ENCODE peak calls at places on chromosome 17, in nine cellular contexts. M is dorsolateral prefrontal cortex, G is mucosa of descending colon, T is Peyer's patch, Z is GM06990, P is lung, O is GM13977, W is IMR-90, K is transverse colon. Q is an unnamed sample.

GRCh38 chr17:75078097-75079022 is 9.4 kb upstream of the SLC16A5 start:
- DNase-seq in O (peak), P (peak), K (peak), M (no peak), Z (peak), G (no peak), T (no peak), W (peak), Q (peak)

GRCh38 chr17:78779848-78780247 is 2.2 kb downstream of the CYTH1 start:
- DNase-seq in Z (no peak), P (no peak), O (no peak), G (no peak), K (peak), T (peak), W (no peak), M (no peak), Q (peak)

GRCh38 chr17:38735161-38735997 is 5.2 kb downstream of the CISD3 start:
- DNase-seq in G (no peak), Z (no peak), M (peak), O (peak), T (peak), P (no peak), W (no peak), K (peak), Q (peak)

GRCh38 chr17:43563262-43564079 is 17.3 kb upstream of the ETV4 start:
- DNase-seq in M (no peak), Z (no peak), O (no peak), T (no peak), W (no peak), K (no peak), P (no peak), G (no peak), Q (no peak)

GRCh38 chr17:63496663-63497400 is 20.0 kb downstream of the ACE start:
- DNase-seq in T (no peak), W (no peak), G (no peak), O (no peak), P (no peak), Z (no peak), K (no peak), M (no peak), Q (no peak)

GRCh38 chr17:29294580-29294900 is 592 bp upstream of the NUFIP2 start:
- DNase-seq in G (no peak), Z (no peak), O (no peak), W (no peak), P (no peak), K (no peak), T (no peak), M (no peak), Q (no peak)

GRCh38 chr17:17402558-17402957 is 74.2 kb upstream of the MED9 start:
- DNase-seq in K (no peak), G (no peak), Z (no peak), M (no peak), P (no peak), W (peak), O (no peak), T (no peak), Q (no peak)

GRCh38 chr17:6487243-6488007 is 43.2 kb downstream of the PIMREG start:
- DNase-seq in P (no peak), M (peak), G (peak), Z (no peak), W (no peak), T (no peak), K (no peak), O (no peak), Q (no peak)

GRCh38 chr17:10243905-10244844 is 45.8 kb upstream of the GAS7 start:
- DNase-seq in K (no peak), M (no peak), G (no peak), O (no peak), P (peak), Z (no peak), T (no peak), W (peak), Q (no peak)

GRCh38 chr17:4310349-4311060 is 46.7 kb upstream of the ANKFY1 start:
- DNase-seq in M (peak), P (no peak), W (peak), Z (no peak), O (no peak), K (no peak), G (no peak), T (no peak), Q (no peak)

GRCh38 chr17:16987001-16987829 is 15.3 kb upstream of the TNFRSF13B start:
- DNase-seq in M (no peak), K (no peak), Z (no peak), O (no peak), T (no peak), G (no peak), P (no peak), W (no peak), Q (no peak)

GRCh38 chr17:15240617-15241016 is 24.5 kb downstream of the PMP22 start:
- DNase-seq in K (no peak), M (no peak), P (no peak), G (no peak), O (no peak), T (no peak), Z (no peak), W (peak), Q (no peak)

GRCh38 chr17:44899074-44899782 is at the start of gene EFTUD2:
- DNase-seq in G (peak), M (peak), P (peak), T (peak), O (peak), W (peak), Z (peak), K (peak), Q (peak)

GRCh38 chr17:40311575-40311974 is 2.6 kb downstream of the RARA start:
- DNase-seq in W (no peak), P (no peak), M (no peak), G (peak), T (no peak), O (peak), K (peak), Z (no peak), Q (no peak)

GRCh38 chr17:28471531-28472342 is 1.7 kb upstream of the SLC13A2 start:
- DNase-seq in P (no peak), K (no peak), M (no peak), O (no peak), W (no peak), Z (no peak), T (no peak), G (no peak), Q (no peak)

GRCh38 chr17:38719943-38720641 is 10.0 kb upstream of the CISD3 start:
- DNase-seq in T (no peak), K (no peak), M (no peak), G (peak), Z (no peak), P (no peak), W (no peak), O (no peak), Q (no peak)

GRCh38 chr17:73166731-73167581 is 2.1 kb downstream of the SSTR2 start:
- DNase-seq in T (no peak), Z (peak), W (no peak), G (no peak), M (no peak), K (no peak), O (peak), P (no peak), Q (peak)

GRCh38 chr17:19744922-19745757 is 3.0 kb downstream of the ALDH3A1 start:
- DNase-seq in P (peak), M (peak), Z (peak), G (peak), K (peak), W (peak), O (peak), T (peak), Q (peak)

GRCh38 chr17:60442271-60443201 is 20.2 kb downstream of the CHCT1 start:
- DNase-seq in G (no peak), W (peak), O (no peak), T (no peak), Z (no peak), K (no peak), P (no peak), M (no peak), Q (no peak)

GRCh38 chr17:77963441-77963840 is 4.9 kb downstream of the TNRC6C start:
- DNase-seq in T (peak), Z (no peak), P (no peak), M (peak), O (no peak), W (peak), G (no peak), K (peak), Q (no peak)

GRCh38 chr17:12665263-12666210 is at the start of gene MYOCD:
- DNase-seq in G (no peak), P (no peak), M (no peak), Z (peak), W (peak), K (peak), T (no peak), O (peak), Q (peak)

GRCh38 chr17:63436523-63437110 is 9.5 kb downstream of the CYB561 start:
- DNase-seq in T (no peak), G (no peak), W (no peak), P (no peak), K (no peak), M (no peak), O (no peak), Z (no peak), Q (no peak)

GRCh38 chr17:5943232-5943631 is 126.9 kb upstream of the WSCD1 start:
- DNase-seq in G (no peak), O (no peak), P (no peak), K (no peak), T (no peak), Z (no peak), M (no peak), W (no peak), Q (no peak)

GRCh38 chr17:14745122-14745521 is 444.2 kb downstream of the HS3ST3B1 start:
- DNase-seq in P (no peak), G (no peak), M (no peak), W (peak), O (no peak), K (no peak), Z (no peak), T (no peak), Q (no peak)

GRCh38 chr17:50458290-50458689 is 10.4 kb downstream of the CHAD start:
- DNase-seq in G (peak), P (no peak), W (no peak), K (no peak), Z (no peak), M (no peak), T (no peak), O (no peak), Q (no peak)

GRCh38 chr17:50689956-50690886 is 17.5 kb downstream of the ANKRD40 start:
- DNase-seq in O (no peak), M (no peak), Z (no peak), G (no peak), T (no peak), P (no peak), W (no peak), K (no peak), Q (no peak)

GRCh38 chr17:56681561-56682266 is 88.2 kb downstream of the NOG start:
- DNase-seq in G (no peak), Z (no peak), O (no peak), P (no peak), K (no peak), T (no peak), M (no peak), W (peak), Q (no peak)

GRCh38 chr17:34763727-34764665 is 184.6 kb downstream of the TMEM132E start:
- DNase-seq in T (no peak), O (no peak), Z (no peak), M (no peak), W (peak), G (no peak), P (no peak), K (no peak), Q (no peak)

GRCh38 chr17:68326681-68327080 is 35.4 kb downstream of the ARSG start:
- DNase-seq in G (no peak), T (no peak), M (no peak), K (no peak), W (peak), P (no peak), Z (no peak), O (no peak), Q (no peak)

GRCh38 chr17:33602981-33603380 is 309.9 kb upstream of the ASIC2 start:
- DNase-seq in Z (no peak), W (no peak), G (no peak), T (no peak), K (no peak), O (no peak), M (no peak), P (no peak), Q (no peak)

GRCh38 chr17:5832886-5833285 is 237.3 kb upstream of the WSCD1 start:
- DNase-seq in P (no peak), T (no peak), M (no peak), G (no peak), W (peak), K (no peak), Z (no peak), O (no peak), Q (no peak)

GRCh38 chr17:1746975-1747543 is 4.4 kb downstream of the SERPINF2 start:
- DNase-seq in Z (no peak), P (peak), K (peak), G (peak), W (no peak), O (no peak), M (peak), T (no peak), Q (no peak)

GRCh38 chr17:64532409-64532808 is 25.6 kb downstream of the CEP95 start:
- DNase-seq in Z (no peak), W (no peak), K (no peak), G (no peak), T (no peak), O (no peak), P (no peak), M (no peak), Q (no peak)

GRCh38 chr17:7982171-7982570 is 20.2 kb upstream of the GUCY2D start:
- DNase-seq in O (no peak), T (no peak), W (peak), G (no peak), P (no peak), K (no peak), Z (no peak), M (no peak), Q (no peak)

GRCh38 chr17:7987112-7987893 is 15.1 kb upstream of the GUCY2D start:
- DNase-seq in P (no peak), T (no peak), O (no peak), K (no peak), M (no peak), G (no peak), Z (no peak), W (peak), Q (no peak)

GRCh38 chr17:7977805-7978204 is 24.6 kb upstream of the GUCY2D start:
- DNase-seq in P (no peak), T (no peak), W (no peak), G (no peak), M (no peak), O (no peak), Z (no peak), K (no peak), Q (no peak)

GRCh38 chr17:7984904-7985303 is 17.5 kb upstream of the GUCY2D start:
- DNase-seq in Z (no peak), P (no peak), G (no peak), O (no peak), T (no peak), K (no peak), W (no peak), M (no peak), Q (no peak)

GRCh38 chr17:7982666-7983065 is 19.7 kb upstream of the GUCY2D start:
- DNase-seq in O (no peak), P (no peak), K (no peak), T (no peak), Z (no peak), M (no peak), W (peak), G (no peak), Q (no peak)
- TF ChIP-seq CTCF in O (peak), P (no peak), K (no peak), T (no peak), Z (peak), M (no peak), W (peak), G (no peak), Q (no peak)

DNA sequence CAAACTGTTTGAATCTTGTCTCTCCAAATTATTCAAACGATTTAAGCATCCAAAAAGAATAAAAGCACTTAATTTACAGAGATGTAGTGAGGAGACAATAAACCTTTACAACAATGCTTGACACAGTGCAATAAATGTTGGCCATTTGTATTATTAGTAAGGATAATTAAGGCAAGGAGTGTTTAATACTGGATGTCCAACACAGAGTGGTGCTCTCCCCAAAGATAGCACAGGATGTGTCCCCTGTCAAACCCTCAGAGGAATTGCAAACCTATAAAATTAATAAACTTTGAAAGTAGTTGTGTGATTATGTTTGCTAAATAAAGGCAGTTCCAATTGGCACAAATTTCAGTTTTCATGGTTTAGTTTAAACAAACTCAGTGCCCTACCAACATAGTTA is 253.0 kb upstream of the AXIN2 start:
- DNase-seq in G (no peak), M (no peak), T (no peak), P (no peak), Z (no peak), W (no peak), O (no peak), K (no peak), Q (no peak)
- TF ChIP-seq CTCF in G (no peak), M (no peak), T (no peak), P (no peak), Z (no peak), W (no peak), O (no peak), K (no peak), Q (no peak)

GRCh38 chr17:81549031-81549557 is 3.1 kb downstream of the FAAP100 start:
- DNase-seq in M (peak), P (no peak), Z (no peak), W (no peak), O (no peak), G (no peak), K (no peak), T (no peak), Q (no peak)
- TF ChIP-seq CTCF in M (no peak), P (no peak), Z (no peak), W (no peak), O (no peak), G (no peak), K (no peak), T (no peak), Q (no peak)

GRCh38 chr17:82582709-82583108 is 63.2 kb downstream of the FOXK2 start:
- DNase-seq in T (no peak), Z (no peak), M (no peak), W (no peak), O (no peak), P (no peak), K (no peak), G (no peak), Q (no peak)
- TF ChIP-seq CTCF in T (no peak), Z (no peak), M (no peak), W (no peak), O (no peak), P (no peak), K (no peak), G (no peak), Q (no peak)

GRCh38 chr17:80846932-80847331 is 144.7 kb upstream of the CHMP6 start:
- DNase-seq in W (no peak), O (no peak), K (no peak), M (no peak), T (no peak), G (no peak), P (no peak), Z (no peak), Q (no peak)

GRCh38 chr17:80845121-80845862 is 146.3 kb upstream of the CHMP6 start:
- DNase-seq in T (no peak), Z (no peak), O (no peak), W (no peak), P (no peak), K (no peak), M (no peak), G (no peak), Q (no peak)

GRCh38 chr17:80844418-80844990 is 147.1 kb upstream of the CHMP6 start:
- DNase-seq in K (no peak), W (no peak), P (no peak), T (no peak), O (no peak), M (no peak), Z (no peak), G (no peak), Q (no peak)

GRCh38 chr17:80847506-80848230 is 144.0 kb upstream of the CHMP6 start:
- DNase-seq in G (peak), W (no peak), T (peak), P (no peak), Z (no peak), O (no peak), K (peak), M (no peak), Q (no peak)

GRCh38 chr17:80845863-80846671 is 145.6 kb upstream of the CHMP6 start:
- DNase-seq in O (no peak), M (no peak), W (no peak), P (no peak), K (peak), T (peak), Z (peak), G (peak), Q (no peak)
- TF ChIP-seq CTCF in O (no peak), M (no peak), W (no peak), P (no peak), K (no peak), T (no peak), Z (peak), G (no peak), Q (no peak)

DNA sequence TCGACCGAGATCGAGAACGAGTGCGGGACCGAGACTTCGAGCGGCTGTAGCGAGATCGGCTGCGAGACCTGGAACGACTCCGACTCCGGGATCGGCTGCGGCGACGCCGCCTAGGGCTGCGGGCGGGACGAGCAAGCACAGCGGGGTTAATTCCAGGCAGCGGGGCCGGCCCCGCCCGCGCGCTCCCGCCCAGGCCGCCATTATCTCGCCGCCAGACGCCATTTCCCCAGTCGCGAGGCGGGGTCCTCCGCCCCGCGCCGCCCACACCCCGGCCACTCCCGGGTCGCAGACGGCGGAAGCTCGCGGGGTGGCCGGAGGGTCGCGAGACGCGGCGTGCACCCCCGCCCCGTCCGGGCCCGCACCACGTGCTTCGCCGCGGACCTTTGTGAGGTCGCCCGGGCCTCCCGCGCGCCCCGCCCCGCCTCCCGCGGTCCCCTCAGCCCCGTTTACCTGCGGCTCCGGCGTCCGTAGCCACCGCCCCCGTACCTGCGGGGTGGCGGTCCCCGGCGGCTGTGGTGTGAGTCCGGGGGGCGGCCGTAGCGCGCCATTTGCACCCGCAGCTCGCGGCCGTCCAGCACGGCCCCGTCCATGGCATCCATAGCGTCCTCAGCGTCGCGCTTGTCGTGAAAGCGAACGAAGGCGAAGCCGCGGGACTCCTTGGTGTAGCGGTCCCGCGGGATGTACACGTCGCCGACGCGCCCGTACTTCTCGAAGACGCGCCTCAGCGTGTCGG is 616 bp downstream of the SRSF2 start:
- DNase-seq in M (peak), Z (peak), G (peak), K (peak), W (peak), O (peak), T (peak), P (peak), Q (peak)
- TF ChIP-seq CTCF in M (peak), Z (no peak), G (peak), K (peak), W (peak), O (peak), T (peak), P (peak), Q (peak)

DNA sequence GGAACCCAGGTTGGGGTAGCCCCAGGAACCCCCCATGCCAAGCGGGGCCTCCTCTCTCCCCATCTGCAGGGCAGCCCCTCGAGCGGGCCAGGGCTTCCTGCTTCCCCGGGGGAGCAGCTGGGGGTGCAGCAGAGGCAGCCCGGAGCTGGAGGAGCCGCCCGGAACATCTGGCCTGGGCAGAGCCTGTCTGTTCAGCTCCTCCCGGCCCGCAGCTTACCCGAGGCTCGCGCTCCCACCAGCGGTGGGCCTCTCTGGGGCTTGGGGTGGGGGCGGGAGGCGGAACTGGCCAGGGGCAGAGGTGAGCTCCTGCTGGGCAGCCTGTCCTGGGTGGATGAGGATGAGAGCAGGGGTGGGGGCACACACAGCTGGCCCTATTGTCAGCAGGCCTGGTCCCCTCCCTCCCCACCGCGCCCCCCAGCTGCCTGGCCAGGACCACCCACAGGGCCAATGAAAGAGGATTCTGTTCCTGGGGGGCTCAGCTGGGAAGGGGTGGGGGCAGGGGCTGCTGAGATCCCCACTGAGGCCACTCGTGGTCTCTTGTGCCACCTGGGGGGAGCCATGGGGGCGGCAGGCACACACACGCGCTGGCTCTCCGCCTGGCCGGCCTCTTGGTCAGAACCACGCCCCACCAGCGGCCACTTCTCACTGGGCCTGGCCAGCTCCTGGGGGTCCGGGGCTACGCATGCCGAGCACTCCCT is 34.7 kb downstream of the BAHCC1 start:
- DNase-seq in G (no peak), P (no peak), O (no peak), K (no peak), T (no peak), Z (no peak), M (no peak), W (no peak), Q (no peak)
- TF ChIP-seq CTCF in G (no peak), P (peak), O (peak), K (no peak), T (no peak), Z (no peak), M (peak), W (peak), Q (no peak)

GRCh38 chr17:8572767-8573166 is 57.8 kb downstream of the MYH10 start:
- DNase-seq in G (no peak), K (no peak), W (no peak), P (no peak), O (no peak), M (no peak), T (no peak), Z (no peak), Q (no peak)
- TF ChIP-seq CTCF in G (no peak), K (no peak), W (peak), P (no peak), O (peak), M (peak), T (no peak), Z (peak), Q (no peak)